ENCODE peak calls at places on chromosomes 11 and 22, in six cellular contexts. Z is GM12865, F is cardiac muscle cell, M is psoas muscle, B is epithelial cell of proximal tubule, X is Caco-2. Y is an unnamed sample.

GRCh38 chr11:111731839-111732238 is 34.4 kb downstream of the PPP2R1B start:
- DNase-seq in Z (no peak), F (no peak), M (no peak), B (no peak), X (no peak), Y (no peak)

GRCh38 chr22:49630448-49630946 is 197.2 kb downstream of the BRD1 start:
- DNase-seq in Z (no peak), F (no peak), M (no peak), B (no peak), X (no peak), Y (no peak)

GRCh38 chr11:76330651-76331050 is 50.3 kb downstream of the THAP12 start:
- DNase-seq in Z (no peak), F (no peak), M (no peak), B (no peak), X (no peak), Y (no peak)

GRCh38 chr11:75166791-75167190 is 15.9 kb downstream of the SLCO2B1 start:
- DNase-seq in Z (no peak), F (no peak), M (no peak), B (no peak), X (no peak), Y (no peak)

GRCh38 chr22:39468487-39469325 is 11.9 kb downstream of the MGAT3 start:
- DNase-seq in Z (no peak), F (no peak), M (no peak), B (no peak), X (no peak), Y (no peak)

GRCh38 chr22:44201556-44202129 is 20.9 kb downstream of the PARVG start:
- DNase-seq in Z (no peak), F (no peak), M (no peak), B (no peak), X (no peak), Y (no peak)

GRCh38 chr11:24312464-24313238 is 184.2 kb upstream of the LUZP2 start:
- DNase-seq in Z (no peak), F (peak; percentile 94), M (no peak), B (no peak), X (no peak), Y (no peak)

GRCh38 chr11:72072348-72072747 is 8.0 kb downstream of the NUMA1 start:
- DNase-seq in Z (no peak), F (peak; percentile 78), M (no peak), B (no peak), X (peak; percentile 65), Y (peak; percentile 86)

GRCh38 chr11:5196067-5196466 is 4.4 kb downstream of the OR51V1 start:
- DNase-seq in Z (no peak), F (no peak), M (no peak), B (no peak), X (no peak), Y (no peak)

GRCh38 chr11:111911563-111912401 is at the start of gene CRYAB:
- DNase-seq in Z (no peak), F (peak; percentile 79), M (peak; percentile 97), B (peak; percentile 100), X (no peak), Y (peak; percentile 98)

GRCh38 chr11:114215871-114216803 is 80.1 kb upstream of the NNMT start:
- DNase-seq in Z (no peak), F (peak; percentile 93), M (no peak), B (no peak), X (no peak), Y (no peak)
- H3K4me3 ChIP-seq in Z (no peak overlapping the region), F (no peak overlapping the region), M (no peak overlapping the region), B (no peak overlapping the region), X (no peak overlapping the region), Y (no peak overlapping the region)

GRCh38 chr11:66130978-66131377 is 60.9 kb downstream of the PACS1 start:
- DNase-seq in Z (no peak), F (peak; percentile 9), M (no peak), B (no peak), X (no peak), Y (no peak)

GRCh38 chr11:66124564-66124963 is 54.5 kb downstream of the PACS1 start:
- DNase-seq in Z (no peak), F (peak; percentile 6), M (no peak), B (no peak), X (no peak), Y (peak; percentile 58)

GRCh38 chr11:66123902-66124301 is 53.8 kb downstream of the PACS1 start:
- DNase-seq in Z (no peak), F (no peak), M (no peak), B (no peak), X (no peak), Y (no peak)

GRCh38 chr11:66126064-66126463 is 56.0 kb downstream of the PACS1 start:
- DNase-seq in Z (peak; percentile 83), F (no peak), M (no peak), B (no peak), X (no peak), Y (no peak)

DNA sequence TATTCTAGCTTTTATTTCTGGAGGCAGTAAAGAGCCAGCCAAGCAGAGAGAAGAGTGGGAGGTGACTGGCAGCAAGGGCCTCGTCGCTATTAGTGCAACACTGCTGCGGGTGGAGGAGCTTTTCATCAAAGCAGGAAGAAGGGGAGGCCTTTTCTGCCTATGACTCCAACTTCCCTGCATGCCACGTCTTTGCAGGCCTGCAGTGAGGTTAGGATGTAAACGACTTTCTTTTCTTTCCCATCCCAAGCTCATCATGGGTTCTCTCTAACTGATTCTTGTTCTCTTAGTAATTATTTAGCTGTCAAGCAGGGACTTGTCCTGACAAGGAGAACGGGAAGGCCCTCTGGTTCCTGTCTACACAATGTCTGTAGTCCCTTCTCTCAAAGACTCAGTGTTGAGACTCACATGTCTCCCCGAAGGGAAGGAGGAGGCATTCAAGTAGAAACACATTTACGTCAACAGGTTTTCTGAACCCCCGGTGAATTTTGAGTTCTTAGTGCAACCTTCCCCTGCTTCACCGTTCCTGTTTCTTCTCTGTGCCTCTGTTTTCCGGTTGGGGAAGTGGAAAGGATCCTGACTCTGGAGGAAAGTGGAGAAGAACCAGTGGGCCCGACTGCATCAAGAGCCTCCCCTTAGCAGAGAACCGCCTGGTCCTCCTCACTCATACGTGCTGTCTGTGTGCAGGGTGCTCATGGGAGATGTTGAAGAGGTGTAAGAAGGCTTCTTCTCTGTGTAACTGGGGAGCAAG is 56.9 kb downstream of the PACS1 start:
- DNase-seq in Z (peak; percentile 84), F (peak; percentile 86), M (peak; percentile 60), B (no peak), X (no peak), Y (peak; percentile 80)
- TF ChIP-seq CTCF in Z (no peak), F (no peak), M (no peak), B (no peak), X (no peak), Y (peak; percentile 19)

GRCh38 chr11:105673089-105673488 is 63.2 kb downstream of the GRIA4 start:
- DNase-seq in Z (peak; percentile 37), F (peak; percentile 71), M (no peak), B (no peak), X (peak; percentile 70), Y (peak; percentile 30)

GRCh38 chr11:105665281-105665680 is 55.4 kb downstream of the GRIA4 start:
- DNase-seq in Z (no peak), F (no peak), M (no peak), B (no peak), X (no peak), Y (no peak)

GRCh38 chr11:105667441-105667840 is 57.6 kb downstream of the GRIA4 start:
- DNase-seq in Z (no peak), F (no peak), M (no peak), B (no peak), X (no peak), Y (no peak)

GRCh38 chr11:105670811-105671210 is 60.9 kb downstream of the GRIA4 start:
- DNase-seq in Z (no peak), F (no peak), M (no peak), B (peak; percentile 19), X (no peak), Y (no peak)
- H3K4me3 ChIP-seq in Z (no peak overlapping the region), F (no peak overlapping the region), M (no peak overlapping the region), B (no peak overlapping the region), X (no peak overlapping the region), Y (no peak overlapping the region)

GRCh38 chr11:119029069-119029339 is 1.7 kb downstream of the SLC37A4 start:
- DNase-seq in Z (no peak), F (no peak), M (no peak), B (no peak), X (no peak), Y (no peak)

GRCh38 chr11:119031912-119032280 is 1.2 kb upstream of the SLC37A4 start:
- DNase-seq in Z (no peak), F (no peak), M (no peak), B (no peak), X (no peak), Y (no peak)

GRCh38 chr11:119030029-119030328 is 698 bp downstream of the SLC37A4 start:
- DNase-seq in Z (no peak), F (no peak), M (no peak), B (no peak), X (no peak), Y (no peak)

GRCh38 chr11:119029340-119030028 is 1.2 kb downstream of the SLC37A4 start:
- DNase-seq in Z (peak; percentile 28), F (peak; percentile 6), M (peak; percentile 65), B (peak; percentile 57), X (peak; percentile 92), Y (no peak)

DNA sequence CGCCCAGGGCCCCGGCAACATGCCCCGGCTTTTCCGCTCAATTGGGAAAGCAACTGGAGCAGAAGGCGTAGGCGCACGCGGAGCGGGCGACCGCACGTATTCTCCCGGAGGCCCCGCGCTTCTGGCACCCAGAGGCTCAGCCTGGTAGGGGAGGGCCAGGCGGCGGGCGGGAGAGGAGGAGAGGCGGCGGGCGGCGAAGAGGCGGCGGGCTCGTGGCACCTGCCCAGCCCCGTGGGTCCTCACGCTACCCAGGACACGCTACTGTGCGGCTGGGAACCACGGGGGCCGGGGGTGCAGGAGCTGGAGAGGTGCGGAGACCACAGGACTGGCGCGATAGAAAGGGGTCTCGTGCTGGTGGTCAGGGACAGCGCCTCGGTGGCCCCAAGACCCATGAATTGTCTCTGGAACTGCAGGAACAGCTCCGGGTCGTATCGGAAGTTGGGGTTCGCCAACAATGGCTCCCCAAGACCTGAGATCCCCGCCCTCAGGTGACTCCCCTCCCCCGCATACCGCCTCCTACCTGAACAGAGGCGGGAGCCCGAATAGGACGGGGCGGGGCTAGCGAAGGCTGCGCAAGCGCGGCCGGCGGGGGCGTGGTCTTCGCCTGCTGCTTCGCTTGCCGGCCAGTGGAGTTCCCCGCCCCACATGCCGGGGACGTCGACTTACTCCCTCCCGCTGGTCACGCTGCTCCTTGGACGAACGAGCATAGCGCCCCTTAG is at the start of gene SLC37A4:
- DNase-seq in Z (peak; percentile 99), F (peak; percentile 99), M (peak; percentile 99), B (peak; percentile 68), X (peak; percentile 100), Y (peak; percentile 98)
- TF ChIP-seq CTCF in Z (peak; percentile 93), F (peak; percentile 91), M (peak; percentile 86), B (peak; percentile 88), X (peak; percentile 95), Y (no peak)

DNA sequence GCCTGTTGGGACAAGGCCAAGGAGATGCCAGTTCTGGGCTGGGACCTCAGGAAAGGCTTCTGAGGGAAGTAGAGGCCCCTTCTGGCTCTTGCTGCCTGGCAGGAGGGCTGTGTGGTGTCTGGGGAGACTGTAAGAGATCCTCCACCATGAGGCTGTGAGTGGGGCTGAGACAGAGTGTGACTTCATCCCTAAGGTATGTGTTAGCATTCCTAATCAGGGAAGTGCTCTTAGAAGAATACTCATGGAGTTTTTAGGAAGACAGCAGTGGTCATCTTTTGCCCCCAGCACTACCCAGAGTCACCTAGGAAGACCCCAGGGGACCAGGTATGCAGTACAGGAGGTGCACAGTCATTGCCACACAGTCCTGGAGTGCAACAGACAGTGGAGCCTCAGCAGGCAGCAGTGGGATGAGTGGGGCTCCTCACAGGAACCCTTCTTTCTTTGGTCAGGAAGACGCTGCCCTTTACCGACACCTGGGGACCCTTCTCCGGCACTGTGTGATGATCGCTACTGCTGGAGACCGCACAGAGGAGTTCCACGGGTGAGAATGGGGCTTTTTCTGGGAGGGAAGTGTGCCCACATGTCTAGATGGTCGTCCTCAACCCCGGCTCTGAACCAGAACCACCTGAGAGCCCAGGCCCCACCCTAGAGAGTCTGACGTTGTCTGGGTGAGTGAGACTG is 2.8 kb downstream of the RIC8A start:
- DNase-seq in Z (no peak), F (peak; percentile 66), M (peak; percentile 38), B (peak; percentile 25), X (no peak), Y (peak; percentile 87)
- H3K4me3 ChIP-seq in Z (no peak overlapping the region), F (no peak overlapping the region), M (peak overlapping the region; percentile 97), B (peak overlapping the region; percentile 99), X (no peak overlapping the region), Y (peak overlapping the region; percentile 99)